ENCODE peak calls at places on chromosomes 7 and 10, in ten cellular contexts. B is kidney, A is ascending aorta, P is fibroblast of lung, R is HCT116, Y is heart right ventricle, F is stomach, Q is gastrocnemius medialis, K is right atrium auricular region, V is transverse colon. T is an unnamed sample.

GRCh38 chr10:3761111-3761686 is 23.8 kb downstream of the KLF6 start:
- DNase-seq in R (no peak), P (no peak), V (no peak), K (no peak), B (no peak), Q (no peak), Y (no peak), A (peak; percentile 62), F (no peak), T (no peak)

GRCh38 chr10:114837690-114838089 is 16.1 kb downstream of the FHIP2A start:
- DNase-seq in K (no peak), Q (no peak), Y (no peak), R (no peak), A (no peak), B (no peak), P (no peak), V (no peak), F (no peak), T (no peak)

GRCh38 chr7:79590571-79591274 is 137.3 kb upstream of the MAGI2 start:
- DNase-seq in A (no peak), V (no peak), Y (no peak), R (no peak), K (no peak), F (no peak), B (no peak), Q (no peak), P (no peak), T (no peak)

GRCh38 chr7:65902306-65902705 is 29.4 kb downstream of the VKORC1L1 start:
- DNase-seq in R (no peak), Y (no peak), V (no peak), F (no peak), Q (no peak), K (no peak), B (no peak), A (no peak), P (no peak), T (no peak)

GRCh38 chr7:47347986-47348385 is 233.9 kb downstream of the TNS3 start:
- DNase-seq in B (no peak), A (no peak), Y (no peak), P (no peak), R (no peak), F (peak; percentile 20), K (no peak), V (peak; percentile 2), Q (no peak), T (no peak)

GRCh38 chr10:95268438-95268837 is 22.4 kb downstream of the PDLIM1 start:
- DNase-seq in K (peak; percentile 81), P (peak; percentile 87), A (peak; percentile 82), B (peak; percentile 79), V (no peak), F (no peak), Y (peak; percentile 56), Q (no peak), R (no peak), T (peak; percentile 26)

GRCh38 chr7:6181136-6181535 is 91.3 kb downstream of the CYTH3 start:
- DNase-seq in V (no peak), K (no peak), R (no peak), A (peak; percentile 47), P (no peak), Y (no peak), Q (no peak), F (no peak), B (no peak), T (no peak)

GRCh38 chr7:2715341-2716231 is 27.6 kb downstream of the AMZ1 start:
- DNase-seq in R (no peak), Y (no peak), A (no peak), P (no peak), K (no peak), V (no peak), F (no peak), Q (no peak), B (no peak), T (no peak)

GRCh38 chr7:130781346-130781745 is 47.3 kb upstream of the KLF14 start:
- DNase-seq in Q (no peak), P (no peak), K (no peak), V (no peak), B (no peak), A (no peak), Y (no peak), R (no peak), F (no peak), T (no peak)

GRCh38 chr7:26618898-26619297 is 245.5 kb downstream of the SKAP2 start:
- DNase-seq in R (no peak), A (no peak), K (no peak), B (no peak), Q (no peak), Y (no peak), P (no peak), V (no peak), F (no peak), T (no peak)

DNA sequence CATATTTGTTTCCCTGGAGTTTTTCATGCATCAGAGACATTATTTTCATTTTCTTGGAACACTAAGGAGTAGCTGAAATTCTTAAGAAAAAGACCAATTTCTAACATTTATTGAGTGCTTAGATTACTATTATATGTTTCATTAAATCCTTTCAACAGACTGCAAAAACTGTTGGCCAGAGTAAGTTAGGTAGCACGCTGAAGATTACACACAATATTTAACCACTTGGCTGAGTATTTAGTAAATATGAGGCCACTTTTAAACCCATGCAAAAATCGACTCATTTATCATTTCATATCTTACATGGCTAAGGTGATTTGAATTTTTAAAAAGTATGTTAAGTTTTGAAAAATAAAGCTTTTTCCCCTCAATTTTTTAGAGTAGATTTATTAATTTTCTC is 358.8 kb downstream of the THSD7A start:
- DNase-seq in P (no peak), A (no peak), V (no peak), Y (no peak), K (no peak), F (no peak), B (no peak), Q (no peak), R (no peak), T (no peak)
- H3K4me3 ChIP-seq in P (no peak overlapping the region), A (no peak overlapping the region), V (no peak overlapping the region), Y (no peak overlapping the region), K (no peak overlapping the region), F (no peak overlapping the region), B (no peak overlapping the region), Q (no peak overlapping the region), R (no peak overlapping the region), T (no peak overlapping the region)

GRCh38 chr7:150946826-150947750 is 31.0 kb downstream of the KCNH2 start:
- DNase-seq in F (no peak), P (no peak), A (peak; percentile 50), V (no peak), Y (no peak), K (no peak), R (no peak), B (peak; percentile 73), Q (no peak), T (no peak)

GRCh38 chr7:150945853-150946825 is 32.0 kb downstream of the KCNH2 start:
- DNase-seq in Q (no peak), V (peak; percentile 51), Y (peak; percentile 79), K (peak; percentile 73), F (peak; percentile 42), P (peak; percentile 62), R (no peak), B (peak; percentile 72), A (peak; percentile 60), T (no peak)

GRCh38 chr7:150949564-150949963 is 28.6 kb downstream of the KCNH2 start:
- DNase-seq in K (no peak), Q (no peak), F (no peak), P (no peak), R (no peak), Y (no peak), A (no peak), V (no peak), B (peak; percentile 31), T (no peak)

GRCh38 chr7:150948791-150949251 is 29.3 kb downstream of the KCNH2 start:
- DNase-seq in Q (no peak), R (no peak), B (peak; percentile 65), F (no peak), P (no peak), K (no peak), Y (no peak), V (no peak), A (peak; percentile 51), T (no peak)

DNA sequence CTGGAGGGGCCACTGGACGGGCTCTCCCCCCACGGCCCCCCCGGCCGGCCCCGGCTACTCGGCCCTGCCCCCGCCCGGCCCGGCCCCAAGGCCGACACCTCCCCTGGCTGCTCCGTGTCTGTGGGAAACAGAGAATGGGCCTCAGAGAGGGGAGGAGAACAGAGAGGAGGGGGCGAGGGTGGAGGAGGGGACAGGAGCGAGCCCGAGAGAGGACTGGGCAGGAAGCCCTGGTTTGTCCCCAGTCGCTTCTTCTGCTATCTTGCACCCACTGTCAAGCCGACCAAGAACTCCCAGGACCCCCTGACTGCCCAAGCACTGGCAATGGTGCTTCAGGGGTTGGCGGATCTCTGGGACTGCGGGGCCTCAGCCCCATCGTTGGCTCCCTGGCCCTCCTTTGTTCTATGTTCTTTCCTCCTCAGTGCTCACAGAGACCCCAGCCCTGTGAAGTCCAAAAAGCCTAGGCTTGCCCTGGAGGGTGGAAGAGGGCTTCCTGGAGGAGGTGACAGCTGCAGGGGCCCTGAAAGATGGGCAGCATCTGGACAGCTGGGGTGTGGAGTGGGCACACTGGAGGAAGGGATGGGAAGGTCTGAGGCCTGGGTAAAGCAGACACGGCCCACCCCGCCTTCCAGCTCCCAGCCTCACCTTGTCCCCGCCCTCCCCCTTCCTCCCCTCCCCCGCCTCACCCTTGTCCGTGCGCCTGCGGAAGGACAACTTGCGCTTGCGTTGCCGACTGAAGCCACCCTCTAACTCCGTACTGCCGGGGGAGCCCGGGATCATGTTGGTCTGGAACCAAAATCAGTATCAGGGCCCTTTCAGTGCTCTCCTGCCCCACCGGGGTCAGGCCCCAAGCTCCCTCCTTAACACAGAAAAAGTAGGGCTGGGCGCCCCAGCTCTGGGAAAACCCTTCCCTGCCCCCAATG is 30.1 kb downstream of the KCNH2 start:
- DNase-seq in B (peak; percentile 60), P (no peak), Y (no peak), K (no peak), Q (no peak), R (no peak), F (no peak), A (peak; percentile 53), V (no peak), T (peak; percentile 12)
- TF ChIP-seq CTCF in B (no peak), P (no peak), Y (no peak), K (no peak), Q (no peak), R (no peak), F (no peak), A (no peak), V (no peak), T (no peak)

DNA sequence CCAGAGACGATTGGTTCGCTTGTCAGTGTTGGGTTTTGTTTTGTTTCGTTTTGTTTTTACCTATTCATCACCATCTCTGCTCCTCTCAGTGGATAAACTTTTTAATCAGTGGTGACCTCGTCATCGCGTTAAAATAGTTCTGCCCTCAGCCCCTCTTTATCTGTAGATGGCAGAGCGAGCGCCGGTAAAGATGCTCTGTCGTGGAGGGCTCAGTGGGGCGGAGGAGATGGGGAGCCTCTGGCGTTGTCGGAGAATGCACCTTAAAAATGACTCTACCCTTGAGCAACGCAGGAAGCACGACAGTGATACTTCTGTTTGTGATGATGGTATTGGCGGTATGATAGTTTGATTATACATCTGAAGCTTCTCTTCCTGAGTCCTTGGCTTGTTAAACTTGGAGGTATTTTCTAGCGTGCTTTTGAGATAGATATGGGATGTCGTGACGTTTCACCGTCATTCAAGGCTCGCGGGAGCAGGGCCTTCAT is 554 bp downstream of the CSGALNACT2 start:
- DNase-seq in Y (no peak), Q (no peak), B (no peak), R (no peak), V (peak; percentile 29), K (peak; percentile 63), F (no peak), P (peak; percentile 44), A (no peak), T (no peak)
- H3K4me1 ChIP-seq in Y (peaks cover 3% of the 10 kb centered on the region), Q (peaks cover 17% of the 10 kb centered on the region), B (no peaks in the 10 kb centered on the region), R (peaks cover 3% of the 10 kb centered on the region), V (peaks cover 20% of the 10 kb centered on the region), K (no peaks in the 10 kb centered on the region), F (peaks cover 60% of the 10 kb centered on the region), P (no peaks in the 10 kb centered on the region), A (no peaks in the 10 kb centered on the region), T (peaks cover 4% of the 10 kb centered on the region)

GRCh38 chr7:122137291-122138077 is 6.6 kb downstream of the AASS start:
- DNase-seq in F (no peak), B (no peak), V (no peak), Q (no peak), K (no peak), Y (no peak), A (no peak), R (no peak), P (peak; percentile 51), T (no peak)
- H3K4me3 ChIP-seq in F (peak overlapping the region; percentile 40), B (peak overlapping the region; percentile 67), V (no peak overlapping the region), Q (peak overlapping the region; percentile 44), K (peak overlapping the region; percentile 42), Y (peak overlapping the region; percentile 29), A (peak overlapping the region; percentile 48), R (peak overlapping the region; percentile 51), P (peak overlapping the region; percentile 55), T (peak overlapping the region; percentile 27)

T was measured in ovary.